ENCODE peak calls at places on chromosomes 13 and 19, in five cellular contexts. One of them, this sample, is unnamed. For H3K27me3 and H3K4me1, the result is how much of the 10 kb centered on the place peaks cover.

GRCh38 chr13:30091035-30091434 is 216.3 kb downstream of the KATNAL1 start:
- DNase-seq in HepG2: no peak
- DNase-seq in lower lobe of right lung: no peak
- DNase-seq in A673: no peak
- DNase-seq in effector memory CD4-positive, alpha-beta T cell: no peak
- DNase-seq in this sample: no peak

GRCh38 chr13:63161219-63161618 is 1745.6 kb upstream of the PCDH20 start:
- DNase-seq in HepG2: no peak
- DNase-seq in lower lobe of right lung: no peak
- DNase-seq in A673: no peak
- DNase-seq in effector memory CD4-positive, alpha-beta T cell: no peak
- DNase-seq in this sample: no peak

GRCh38 chr19:24140099-24140498 is 53.1 kb downstream of the ZNF254 start:
- DNase-seq in HepG2: peak
- DNase-seq in lower lobe of right lung: no peak
- DNase-seq in A673: no peak
- DNase-seq in effector memory CD4-positive, alpha-beta T cell: no peak
- DNase-seq in this sample: no peak

GRCh38 chr13:34748561-34748960 is 193.5 kb upstream of the NBEA start:
- DNase-seq in HepG2: no peak
- DNase-seq in lower lobe of right lung: no peak
- DNase-seq in A673: no peak
- DNase-seq in effector memory CD4-positive, alpha-beta T cell: no peak
- DNase-seq in this sample: no peak

GRCh38 chr13:100197591-100198365 is 108.9 kb downstream of the PCCA start:
- DNase-seq in HepG2: no peak
- DNase-seq in lower lobe of right lung: no peak
- DNase-seq in A673: no peak
- DNase-seq in effector memory CD4-positive, alpha-beta T cell: no peak
- DNase-seq in this sample: no peak

GRCh38 chr19:15141143-15141542 is 33.9 kb downstream of the SYDE1 start:
- DNase-seq in HepG2: no peak
- DNase-seq in lower lobe of right lung: no peak
- DNase-seq in A673: no peak
- DNase-seq in effector memory CD4-positive, alpha-beta T cell: no peak
- DNase-seq in this sample: no peak

GRCh38 chr19:56106397-56106849 is 14.7 kb downstream of the ZNF787 start:
- DNase-seq in HepG2: no peak
- DNase-seq in lower lobe of right lung: peak
- DNase-seq in A673: no peak
- DNase-seq in effector memory CD4-positive, alpha-beta T cell: no peak
- DNase-seq in this sample: no peak

GRCh38 chr13:91046715-91047327 is 300.7 kb upstream of the MIR17HG start:
- DNase-seq in HepG2: no peak
- DNase-seq in lower lobe of right lung: no peak
- DNase-seq in A673: no peak
- DNase-seq in effector memory CD4-positive, alpha-beta T cell: no peak
- DNase-seq in this sample: no peak

GRCh38 chr13:51221674-51222509 is at the start of gene FAM124A:
- DNase-seq in HepG2: no peak
- DNase-seq in lower lobe of right lung: peak
- DNase-seq in A673: peak
- DNase-seq in effector memory CD4-positive, alpha-beta T cell: no peak
- DNase-seq in this sample: peak

GRCh38 chr19:36833430-36833829 is 4.8 kb downstream of the ZNF790 start:
- DNase-seq in HepG2: no peak
- DNase-seq in lower lobe of right lung: no peak
- DNase-seq in A673: no peak
- DNase-seq in effector memory CD4-positive, alpha-beta T cell: no peak
- DNase-seq in this sample: no peak

GRCh38 chr19:14434543-14435319 is 1.6 kb downstream of the PKN1 start:
- DNase-seq in HepG2: peak
- DNase-seq in lower lobe of right lung: peak
- DNase-seq in A673: no peak
- DNase-seq in effector memory CD4-positive, alpha-beta T cell: no peak
- DNase-seq in this sample: no peak

GRCh38 chr13:45799451-45799850 is 52.1 kb downstream of the SIAH3 start:
- DNase-seq in HepG2: no peak
- DNase-seq in lower lobe of right lung: no peak
- DNase-seq in A673: peak
- DNase-seq in effector memory CD4-positive, alpha-beta T cell: no peak
- DNase-seq in this sample: no peak

GRCh38 chr13:41973247-41973741 is 12.4 kb upstream of the VWA8 start:
- DNase-seq in HepG2: no peak
- DNase-seq in lower lobe of right lung: no peak
- DNase-seq in A673: no peak
- DNase-seq in effector memory CD4-positive, alpha-beta T cell: no peak
- DNase-seq in this sample: no peak

GRCh38 chr13:20230913-20231838 is 943 bp downstream of the GJB6 start:
- DNase-seq in HepG2: no peak
- DNase-seq in lower lobe of right lung: no peak
- DNase-seq in A673: no peak
- DNase-seq in effector memory CD4-positive, alpha-beta T cell: no peak
- DNase-seq in this sample: no peak

GRCh38 chr13:45196622-45197021 is 4.2 kb downstream of the KCTD4 start:
- DNase-seq in HepG2: no peak
- DNase-seq in lower lobe of right lung: no peak
- DNase-seq in A673: no peak
- DNase-seq in effector memory CD4-positive, alpha-beta T cell: no peak
- DNase-seq in this sample: no peak

GRCh38 chr13:80463673-80464352 is 122.9 kb upstream of the SPRY2 start:
- DNase-seq in HepG2: no peak
- DNase-seq in lower lobe of right lung: no peak
- DNase-seq in A673: no peak
- DNase-seq in effector memory CD4-positive, alpha-beta T cell: no peak
- DNase-seq in this sample: no peak

GRCh38 chr13:113903361-113903760 is 39.5 kb upstream of the GAS6 start:
- DNase-seq in HepG2: no peak
- DNase-seq in lower lobe of right lung: no peak
- DNase-seq in A673: no peak
- DNase-seq in effector memory CD4-positive, alpha-beta T cell: no peak
- DNase-seq in this sample: no peak

GRCh38 chr13:44523176-44524017 is 52.7 kb downstream of the TSC22D1 start:
- DNase-seq in HepG2: peak
- DNase-seq in lower lobe of right lung: no peak
- DNase-seq in A673: peak
- DNase-seq in effector memory CD4-positive, alpha-beta T cell: no peak
- DNase-seq in this sample: no peak

GRCh38 chr13:72290962-72291681 is 424.1 kb upstream of the DACH1 start:
- DNase-seq in HepG2: no peak
- DNase-seq in lower lobe of right lung: no peak
- DNase-seq in A673: no peak
- DNase-seq in effector memory CD4-positive, alpha-beta T cell: no peak
- DNase-seq in this sample: no peak

GRCh38 chr13:76886292-76887061 is at the start of gene KCTD12:
- DNase-seq in HepG2: no peak
- DNase-seq in lower lobe of right lung: peak
- DNase-seq in A673: peak
- DNase-seq in effector memory CD4-positive, alpha-beta T cell: peak
- DNase-seq in this sample: peak

GRCh38 chr13:73045036-73045435 is 13.8 kb upstream of the KLF5 start:
- DNase-seq in HepG2: no peak
- DNase-seq in lower lobe of right lung: no peak
- DNase-seq in A673: no peak
- DNase-seq in effector memory CD4-positive, alpha-beta T cell: no peak
- DNase-seq in this sample: no peak

GRCh38 chr13:33543089-33543459 is 257.5 kb upstream of the STARD13 start:
- DNase-seq in HepG2: no peak
- DNase-seq in lower lobe of right lung: no peak
- DNase-seq in A673: no peak
- DNase-seq in effector memory CD4-positive, alpha-beta T cell: no peak
- DNase-seq in this sample: no peak

GRCh38 chr19:51224163-51224641 is 678 bp upstream of the CD33 start:
- DNase-seq in HepG2: no peak
- DNase-seq in lower lobe of right lung: no peak
- DNase-seq in A673: no peak
- DNase-seq in effector memory CD4-positive, alpha-beta T cell: no peak
- DNase-seq in this sample: no peak

DNA sequence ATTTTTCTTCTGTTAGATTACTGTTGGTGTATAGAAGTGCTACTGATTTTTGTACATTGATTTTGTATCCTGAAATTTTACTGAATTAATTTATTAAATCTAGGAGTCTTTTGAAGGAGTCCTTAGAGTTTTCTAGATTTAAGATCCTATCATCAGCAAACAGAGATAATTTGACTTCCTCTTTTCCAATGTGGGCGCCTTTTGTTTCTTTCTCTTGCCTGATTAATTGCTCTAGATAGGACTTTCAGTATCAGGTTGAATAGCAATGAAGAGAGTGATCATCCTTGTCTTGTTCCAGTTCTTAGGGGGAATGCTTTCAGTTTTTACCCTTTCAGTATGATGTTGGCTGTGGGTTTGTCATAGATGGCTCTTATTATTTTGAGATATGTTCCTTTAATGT is 5.6 kb upstream of the CD33 start:
- DNase-seq in HepG2: no peak
- DNase-seq in lower lobe of right lung: no peak
- DNase-seq in A673: no peak
- DNase-seq in effector memory CD4-positive, alpha-beta T cell: no peak
- DNase-seq in this sample: no peak
- H3K27ac ChIP-seq in HepG2: no peak
- H3K27ac ChIP-seq in lower lobe of right lung: no peak
- H3K27ac ChIP-seq in A673: no peak
- H3K27ac ChIP-seq in effector memory CD4-positive, alpha-beta T cell: no peak
- H3K27ac ChIP-seq in this sample: no peak

DNA sequence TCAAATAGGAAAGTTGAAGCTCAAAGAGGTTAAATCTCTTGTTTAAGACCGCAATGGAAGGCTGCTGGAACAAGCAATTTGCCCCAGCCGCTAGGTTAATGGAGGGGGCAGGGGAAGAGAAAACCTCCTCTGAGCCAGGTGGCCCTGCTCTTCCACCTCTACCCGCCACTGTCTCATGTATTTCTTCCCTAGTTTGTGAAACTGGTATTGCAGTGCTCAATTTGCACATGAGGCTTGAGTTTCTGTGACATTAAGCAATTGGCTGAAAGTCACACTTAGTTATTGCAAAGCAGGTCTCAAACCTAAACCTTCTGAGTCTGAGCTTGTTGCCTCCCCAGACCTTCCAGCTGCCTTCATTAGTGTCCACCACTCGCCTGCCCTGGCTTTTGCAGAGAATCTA is 27.2 kb upstream of the OLFM4 start:
- DNase-seq in HepG2: no peak
- DNase-seq in lower lobe of right lung: no peak
- DNase-seq in A673: no peak
- DNase-seq in effector memory CD4-positive, alpha-beta T cell: no peak
- DNase-seq in this sample: no peak
- H3K27me3 ChIP-seq in HepG2: under half
- H3K27me3 ChIP-seq in lower lobe of right lung: under half
- H3K27me3 ChIP-seq in A673: under half
- H3K27me3 ChIP-seq in effector memory CD4-positive, alpha-beta T cell: under half
- H3K27me3 ChIP-seq in this sample: under half

GRCh38 chr19:35222373-35223005 is 6.0 kb downstream of the FAM187B start:
- DNase-seq in HepG2: no peak
- DNase-seq in lower lobe of right lung: no peak
- DNase-seq in A673: no peak
- DNase-seq in effector memory CD4-positive, alpha-beta T cell: no peak
- DNase-seq in this sample: no peak
- H3K4me1 ChIP-seq in HepG2: under half
- H3K4me1 ChIP-seq in lower lobe of right lung: under half
- H3K4me1 ChIP-seq in A673: under half
- H3K4me1 ChIP-seq in effector memory CD4-positive, alpha-beta T cell: under half
- H3K4me1 ChIP-seq in this sample: under half

DNA sequence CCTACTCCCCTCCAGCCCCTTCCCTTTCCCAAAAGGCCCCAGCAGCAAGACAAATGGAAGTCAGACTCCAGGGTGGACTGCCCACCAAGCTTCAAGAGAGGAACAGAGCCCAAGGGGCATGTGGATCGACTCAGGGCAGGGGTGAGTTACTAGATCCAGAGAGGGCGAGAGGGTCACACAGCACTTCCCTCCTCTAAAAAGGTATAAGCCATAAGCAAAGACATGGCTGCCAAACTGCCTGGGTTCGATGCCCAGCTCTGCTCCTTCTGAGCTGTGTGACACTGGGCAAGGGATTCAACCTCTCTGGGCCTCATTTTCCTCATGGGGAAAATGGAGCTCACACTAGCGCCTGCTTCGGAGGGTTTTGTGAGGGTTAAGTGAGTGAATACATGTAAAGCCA is 3.8 kb downstream of the PPP1R14A start:
- DNase-seq in HepG2: no peak
- DNase-seq in lower lobe of right lung: no peak
- DNase-seq in A673: no peak
- DNase-seq in effector memory CD4-positive, alpha-beta T cell: no peak
- DNase-seq in this sample: no peak
- H3K27ac ChIP-seq in HepG2: no peak
- H3K27ac ChIP-seq in lower lobe of right lung: peak
- H3K27ac ChIP-seq in A673: no peak
- H3K27ac ChIP-seq in effector memory CD4-positive, alpha-beta T cell: no peak
- H3K27ac ChIP-seq in this sample: no peak

DNA sequence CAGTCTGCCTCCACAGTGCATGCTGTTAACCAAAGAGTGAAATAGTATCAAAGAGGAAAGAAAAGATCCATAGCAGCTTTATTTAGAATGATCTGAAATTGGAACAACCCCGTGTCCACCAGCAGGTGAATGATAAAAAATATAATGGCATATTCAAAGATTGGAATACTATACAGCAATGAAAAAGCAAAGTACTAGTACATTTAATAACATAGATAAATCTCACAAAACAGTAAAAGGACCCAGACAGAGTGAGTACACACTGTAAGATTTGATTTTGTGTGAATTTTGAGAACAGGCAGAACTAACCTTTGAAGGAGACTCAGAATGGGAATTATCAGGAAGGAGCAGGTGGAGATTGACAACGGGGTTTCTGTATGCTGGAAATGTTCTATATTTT is 837 bp upstream of the CD209 start:
- DNase-seq in HepG2: no peak
- DNase-seq in lower lobe of right lung: no peak
- DNase-seq in A673: no peak
- DNase-seq in effector memory CD4-positive, alpha-beta T cell: no peak
- DNase-seq in this sample: no peak
- H3K27me3 ChIP-seq in HepG2: under half
- H3K27me3 ChIP-seq in lower lobe of right lung: under half
- H3K27me3 ChIP-seq in A673: under half
- H3K27me3 ChIP-seq in effector memory CD4-positive, alpha-beta T cell: under half
- H3K27me3 ChIP-seq in this sample: under half

DNA sequence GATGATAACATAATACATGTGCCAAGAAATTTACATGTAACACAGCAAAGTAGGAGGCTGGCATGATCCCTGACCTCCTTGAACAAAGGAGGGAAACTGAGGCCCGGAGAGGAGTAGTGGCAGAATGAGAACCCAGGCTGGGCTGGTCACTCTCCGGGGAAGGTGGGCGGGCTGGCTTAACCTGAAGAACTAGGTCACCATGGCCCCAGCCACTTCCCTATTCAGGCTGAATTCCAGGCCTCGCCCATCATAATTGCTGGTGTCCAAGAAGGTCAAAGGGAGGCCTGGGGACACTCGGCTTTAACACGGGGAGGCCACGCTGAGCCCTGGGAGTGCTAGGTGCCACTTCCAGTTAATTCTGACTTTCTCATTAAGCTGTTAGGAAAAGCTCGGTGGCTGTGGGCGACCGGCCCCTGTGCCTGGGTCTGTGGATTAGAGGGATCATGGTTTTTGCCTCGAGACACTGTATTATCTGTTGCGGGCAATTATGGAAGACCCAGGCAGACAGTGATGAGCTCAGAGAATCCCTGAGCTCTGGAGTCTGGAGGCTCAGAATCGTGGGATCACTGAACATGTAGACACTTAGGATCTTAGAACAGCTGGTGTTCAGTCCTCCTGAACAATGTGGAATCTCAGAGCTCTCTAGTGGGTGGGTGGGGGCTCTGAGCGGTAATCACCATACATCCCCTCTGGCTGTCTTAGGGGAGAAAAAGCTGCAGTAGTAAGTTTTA is 5.0 kb upstream of the TINCR start:
- DNase-seq in HepG2: no peak
- DNase-seq in lower lobe of right lung: no peak
- DNase-seq in A673: no peak
- DNase-seq in effector memory CD4-positive, alpha-beta T cell: no peak
- DNase-seq in this sample: no peak
- H3K4me1 ChIP-seq in HepG2: under half
- H3K4me1 ChIP-seq in lower lobe of right lung: under half
- H3K4me1 ChIP-seq in A673: under half
- H3K4me1 ChIP-seq in effector memory CD4-positive, alpha-beta T cell: under half
- H3K4me1 ChIP-seq in this sample: under half